ENCODE peak calls at places on chromosomes 6 and 20, in six cellular contexts. One of them, this sample, is unnamed.

GRCh38 chr6:22045261-22045912 is 251.4 kb downstream of the PRL start:
- DNase-seq in ELR: no peak
- DNase-seq in GM23248: no peak
- DNase-seq in activated CD4-positive, alpha-beta T cell treated with anti-CD3 and anti-CD28 coated beads, Interleukin-2, amount 50 U/mL, for 1 hour: no peak
- DNase-seq in adrenal gland: no peak
- DNase-seq in mesothelial cell of epicardium: no peak
- DNase-seq in this sample: no peak

GRCh38 chr20:8406394-8406793 is 274.3 kb downstream of the PLCB1 start:
- DNase-seq in ELR: no peak
- DNase-seq in GM23248: no peak
- DNase-seq in activated CD4-positive, alpha-beta T cell treated with anti-CD3 and anti-CD28 coated beads, Interleukin-2, amount 50 U/mL, for 1 hour: no peak
- DNase-seq in adrenal gland: no peak
- DNase-seq in mesothelial cell of epicardium: no peak
- DNase-seq in this sample: no peak

GRCh38 chr6:133435065-133435728 is 194.0 kb downstream of the EYA4 start:
- DNase-seq in ELR: no peak
- DNase-seq in GM23248: no peak
- DNase-seq in activated CD4-positive, alpha-beta T cell treated with anti-CD3 and anti-CD28 coated beads, Interleukin-2, amount 50 U/mL, for 1 hour: no peak
- DNase-seq in adrenal gland: peak
- DNase-seq in mesothelial cell of epicardium: no peak
- DNase-seq in this sample: no peak

GRCh38 chr6:133568970-133569889 is 319.7 kb upstream of the TCF21 start:
- DNase-seq in ELR: peak
- DNase-seq in GM23248: peak
- DNase-seq in activated CD4-positive, alpha-beta T cell treated with anti-CD3 and anti-CD28 coated beads, Interleukin-2, amount 50 U/mL, for 1 hour: no peak
- DNase-seq in adrenal gland: peak
- DNase-seq in mesothelial cell of epicardium: no peak
- DNase-seq in this sample: no peak

GRCh38 chr6:1227935-1228753 is 83.8 kb upstream of the FOXQ1 start:
- DNase-seq in ELR: no peak
- DNase-seq in GM23248: no peak
- DNase-seq in activated CD4-positive, alpha-beta T cell treated with anti-CD3 and anti-CD28 coated beads, Interleukin-2, amount 50 U/mL, for 1 hour: no peak
- DNase-seq in adrenal gland: no peak
- DNase-seq in mesothelial cell of epicardium: no peak
- DNase-seq in this sample: no peak

GRCh38 chr6:125986956-125987617 is 747 bp downstream of the TRMT11 start:
- DNase-seq in ELR: peak
- DNase-seq in GM23248: peak
- DNase-seq in activated CD4-positive, alpha-beta T cell treated with anti-CD3 and anti-CD28 coated beads, Interleukin-2, amount 50 U/mL, for 1 hour: no peak
- DNase-seq in adrenal gland: no peak
- DNase-seq in mesothelial cell of epicardium: no peak
- DNase-seq in this sample: no peak

GRCh38 chr6:103570431-103570830 is 1289.3 kb downstream of the HACE1 start:
- DNase-seq in ELR: no peak
- DNase-seq in GM23248: no peak
- DNase-seq in activated CD4-positive, alpha-beta T cell treated with anti-CD3 and anti-CD28 coated beads, Interleukin-2, amount 50 U/mL, for 1 hour: no peak
- DNase-seq in adrenal gland: no peak
- DNase-seq in mesothelial cell of epicardium: no peak
- DNase-seq in this sample: no peak

GRCh38 chr6:56528412-56528841 is 114.3 kb downstream of the DST start:
- DNase-seq in ELR: peak
- DNase-seq in GM23248: peak
- DNase-seq in activated CD4-positive, alpha-beta T cell treated with anti-CD3 and anti-CD28 coated beads, Interleukin-2, amount 50 U/mL, for 1 hour: no peak
- DNase-seq in adrenal gland: no peak
- DNase-seq in mesothelial cell of epicardium: no peak
- DNase-seq in this sample: no peak

GRCh38 chr6:7042056-7042653 is 65.6 kb upstream of the RREB1 start:
- DNase-seq in ELR: peak
- DNase-seq in GM23248: peak
- DNase-seq in activated CD4-positive, alpha-beta T cell treated with anti-CD3 and anti-CD28 coated beads, Interleukin-2, amount 50 U/mL, for 1 hour: no peak
- DNase-seq in adrenal gland: no peak
- DNase-seq in mesothelial cell of epicardium: no peak
- DNase-seq in this sample: peak

GRCh38 chr20:53291548-53291947 is 302.1 kb downstream of the ZNF217 start:
- DNase-seq in ELR: peak
- DNase-seq in GM23248: no peak
- DNase-seq in activated CD4-positive, alpha-beta T cell treated with anti-CD3 and anti-CD28 coated beads, Interleukin-2, amount 50 U/mL, for 1 hour: no peak
- DNase-seq in adrenal gland: no peak
- DNase-seq in mesothelial cell of epicardium: no peak
- DNase-seq in this sample: no peak

GRCh38 chr6:78570044-78570443 is 297.3 kb upstream of the IRAK1BP1 start:
- DNase-seq in ELR: no peak
- DNase-seq in GM23248: no peak
- DNase-seq in activated CD4-positive, alpha-beta T cell treated with anti-CD3 and anti-CD28 coated beads, Interleukin-2, amount 50 U/mL, for 1 hour: no peak
- DNase-seq in adrenal gland: no peak
- DNase-seq in mesothelial cell of epicardium: no peak
- DNase-seq in this sample: no peak

GRCh38 chr6:7939186-7939863 is 28.7 kb upstream of the TXNDC5 start:
- DNase-seq in ELR: no peak
- DNase-seq in GM23248: peak
- DNase-seq in activated CD4-positive, alpha-beta T cell treated with anti-CD3 and anti-CD28 coated beads, Interleukin-2, amount 50 U/mL, for 1 hour: no peak
- DNase-seq in adrenal gland: no peak
- DNase-seq in mesothelial cell of epicardium: no peak
- DNase-seq in this sample: no peak

GRCh38 chr6:119090256-119090655 is 11.8 kb upstream of the FAM184A start:
- DNase-seq in ELR: no peak
- DNase-seq in GM23248: peak
- DNase-seq in activated CD4-positive, alpha-beta T cell treated with anti-CD3 and anti-CD28 coated beads, Interleukin-2, amount 50 U/mL, for 1 hour: no peak
- DNase-seq in adrenal gland: no peak
- DNase-seq in mesothelial cell of epicardium: no peak
- DNase-seq in this sample: no peak

GRCh38 chr6:158028421-158028820 is 46.8 kb downstream of the SYNJ2 start:
- DNase-seq in ELR: no peak
- DNase-seq in GM23248: no peak
- DNase-seq in activated CD4-positive, alpha-beta T cell treated with anti-CD3 and anti-CD28 coated beads, Interleukin-2, amount 50 U/mL, for 1 hour: no peak
- DNase-seq in adrenal gland: no peak
- DNase-seq in mesothelial cell of epicardium: no peak
- DNase-seq in this sample: no peak

GRCh38 chr6:34644716-34645115 is 51.9 kb downstream of the ILRUN start:
- DNase-seq in ELR: no peak
- DNase-seq in GM23248: peak
- DNase-seq in activated CD4-positive, alpha-beta T cell treated with anti-CD3 and anti-CD28 coated beads, Interleukin-2, amount 50 U/mL, for 1 hour: no peak
- DNase-seq in adrenal gland: no peak
- DNase-seq in mesothelial cell of epicardium: no peak
- DNase-seq in this sample: no peak

GRCh38 chr6:26520088-26520839 is 17.9 kb upstream of the HMGN4 start:
- DNase-seq in ELR: no peak
- DNase-seq in GM23248: peak
- DNase-seq in activated CD4-positive, alpha-beta T cell treated with anti-CD3 and anti-CD28 coated beads, Interleukin-2, amount 50 U/mL, for 1 hour: no peak
- DNase-seq in adrenal gland: peak
- DNase-seq in mesothelial cell of epicardium: no peak
- DNase-seq in this sample: peak

GRCh38 chr6:161922631-161923119 is 648.8 kb upstream of the AGPAT4 start:
- DNase-seq in ELR: peak
- DNase-seq in GM23248: peak
- DNase-seq in activated CD4-positive, alpha-beta T cell treated with anti-CD3 and anti-CD28 coated beads, Interleukin-2, amount 50 U/mL, for 1 hour: no peak
- DNase-seq in adrenal gland: peak
- DNase-seq in mesothelial cell of epicardium: no peak
- DNase-seq in this sample: no peak

GRCh38 chr6:105810105-105810921 is 275.8 kb upstream of the PRDM1 start:
- DNase-seq in ELR: peak
- DNase-seq in GM23248: peak
- DNase-seq in activated CD4-positive, alpha-beta T cell treated with anti-CD3 and anti-CD28 coated beads, Interleukin-2, amount 50 U/mL, for 1 hour: peak
- DNase-seq in adrenal gland: peak
- DNase-seq in mesothelial cell of epicardium: no peak
- DNase-seq in this sample: no peak

GRCh38 chr6:38579010-38579628 is 60.6 kb downstream of the BTBD9 start:
- DNase-seq in ELR: peak
- DNase-seq in GM23248: peak
- DNase-seq in activated CD4-positive, alpha-beta T cell treated with anti-CD3 and anti-CD28 coated beads, Interleukin-2, amount 50 U/mL, for 1 hour: no peak
- DNase-seq in adrenal gland: no peak
- DNase-seq in mesothelial cell of epicardium: no peak
- DNase-seq in this sample: no peak

This sample was measured in breast epithelium.